ENCODE peak calls at places on chromosomes 2 and 18, in seven cellular contexts. One of them, this sample, is unnamed.

GRCh38 chr2:100142393-100142792 is at the start of gene AFF3:
- DNase-seq in SK-MEL-5: no peak
- DNase-seq in osteocyte: no peak
- DNase-seq in IMR-90: no peak
- DNase-seq in occipital lobe: no peak
- DNase-seq in posterior cingulate gyrus: no peak
- DNase-seq in anterior cingulate cortex: no peak
- DNase-seq in this sample: no peak

GRCh38 chr2:85769987-85770362 is 16.2 kb downstream of the ATOH8 start:
- DNase-seq in SK-MEL-5: no peak
- DNase-seq in osteocyte: no peak
- DNase-seq in IMR-90: no peak
- DNase-seq in occipital lobe: no peak
- DNase-seq in posterior cingulate gyrus: no peak
- DNase-seq in anterior cingulate cortex: no peak
- DNase-seq in this sample: no peak

GRCh38 chr18:9614401-9615279 is at the start of gene PPP4R1:
- DNase-seq in SK-MEL-5: peak; percentile 53
- DNase-seq in osteocyte: peak; percentile 91
- DNase-seq in IMR-90: peak; percentile 52
- DNase-seq in occipital lobe: peak; percentile 57
- DNase-seq in posterior cingulate gyrus: peak; percentile 90
- DNase-seq in anterior cingulate cortex: peak; percentile 65
- DNase-seq in this sample: peak; percentile 55

GRCh38 chr2:101277111-101277510 is 24.4 kb downstream of the CNOT11 start:
- DNase-seq in SK-MEL-5: peak; percentile 14
- DNase-seq in osteocyte: no peak
- DNase-seq in IMR-90: peak; percentile 49
- DNase-seq in occipital lobe: no peak
- DNase-seq in posterior cingulate gyrus: no peak
- DNase-seq in anterior cingulate cortex: no peak
- DNase-seq in this sample: peak; percentile 32

GRCh38 chr2:120972286-120972685 is 236.6 kb downstream of the GLI2 start:
- DNase-seq in SK-MEL-5: no peak
- DNase-seq in osteocyte: no peak
- DNase-seq in IMR-90: no peak
- DNase-seq in occipital lobe: no peak
- DNase-seq in posterior cingulate gyrus: peak; percentile 30
- DNase-seq in anterior cingulate cortex: no peak
- DNase-seq in this sample: no peak

GRCh38 chr2:159759577-159759976 is 38.4 kb downstream of the CD302 start:
- DNase-seq in SK-MEL-5: no peak
- DNase-seq in osteocyte: no peak
- DNase-seq in IMR-90: no peak
- DNase-seq in occipital lobe: no peak
- DNase-seq in posterior cingulate gyrus: no peak
- DNase-seq in anterior cingulate cortex: no peak
- DNase-seq in this sample: peak; percentile 16

GRCh38 chr2:46481541-46482193 is 2.3 kb downstream of the TMEM247 start:
- DNase-seq in SK-MEL-5: no peak
- DNase-seq in osteocyte: no peak
- DNase-seq in IMR-90: peak; percentile 94
- DNase-seq in occipital lobe: no peak
- DNase-seq in posterior cingulate gyrus: no peak
- DNase-seq in anterior cingulate cortex: no peak
- DNase-seq in this sample: peak; percentile 92

GRCh38 chr18:69817335-69817935 is 130.2 kb downstream of the CD226 start:
- DNase-seq in SK-MEL-5: peak; percentile 59
- DNase-seq in osteocyte: no peak
- DNase-seq in IMR-90: peak; percentile 98
- DNase-seq in occipital lobe: no peak
- DNase-seq in posterior cingulate gyrus: no peak
- DNase-seq in anterior cingulate cortex: no peak
- DNase-seq in this sample: peak; percentile 88

GRCh38 chr2:232833830-232834229 is 36.2 kb upstream of the SNORC start:
- DNase-seq in SK-MEL-5: no peak
- DNase-seq in osteocyte: no peak
- DNase-seq in IMR-90: no peak
- DNase-seq in occipital lobe: no peak
- DNase-seq in posterior cingulate gyrus: no peak
- DNase-seq in anterior cingulate cortex: no peak
- DNase-seq in this sample: no peak